ENCODE peak calls at places on chromosomes 1 and 21, in seven cellular contexts. I, B, E, R, L, F and D are unnamed samples.

GRCh38 chr1:194014004-194014403 is 827.6 kb upstream of the B3GALT2 start:
- DNase-seq in B (peak; percentile 8), I (no peak), L (no peak), F (no peak), E (no peak), R (no peak), D (no peak)

GRCh38 chr1:36328713-36329112 is 5.3 kb upstream of the EVA1B start:
- DNase-seq in L (no peak), E (no peak), R (no peak), I (no peak), F (no peak), B (no peak), D (no peak)

GRCh38 chr1:45067806-45068205 is 55.8 kb downstream of the UROD start:
- DNase-seq in F (no peak), B (no peak), R (no peak), I (no peak), L (no peak), E (no peak), D (no peak)

GRCh38 chr1:3772715-3773571 is at the start of gene SMIM1:
- DNase-seq in F (peak; percentile 52), R (no peak), L (no peak), I (no peak), E (no peak), B (no peak), D (no peak)

GRCh38 chr1:220363196-220363831 is 91.1 kb upstream of the RAB3GAP2 start:
- DNase-seq in E (peak; percentile 59), F (no peak), B (no peak), R (no peak), I (no peak), L (no peak), D (no peak)

GRCh38 chr21:44535963-44536362 is 4.0 kb downstream of the KRTAP10-1 start:
- DNase-seq in I (no peak), E (no peak), R (no peak), F (no peak), B (no peak), L (no peak), D (no peak)

GRCh38 chr21:21183092-21183491 is 184.9 kb downstream of the NCAM2 start:
- DNase-seq in E (no peak), B (peak; percentile 17), R (no peak), F (no peak), L (no peak), I (no peak), D (no peak)

GRCh38 chr1:64302971-64303370 is 99.5 kb downstream of the UBE2U start:
- DNase-seq in E (no peak), I (no peak), B (peak; percentile 20), R (no peak), L (no peak), F (no peak), D (no peak)

GRCh38 chr1:43708006-43708412 is 673 bp downstream of the ST3GAL3 start:
- DNase-seq in L (no peak), I (no peak), F (no peak), B (peak; percentile 57), E (no peak), R (peak; percentile 19), D (no peak)

GRCh38 chr1:186498695-186499389 is 37.9 kb upstream of the PDC start:
- DNase-seq in F (no peak), L (no peak), I (no peak), R (no peak), E (no peak), B (peak; percentile 57), D (no peak)

GRCh38 chr21:42561742-42562141 is 48.1 kb downstream of the SLC37A1 start:
- DNase-seq in R (no peak), L (peak; percentile 67), I (no peak), F (peak; percentile 13), E (no peak), B (no peak), D (peak; percentile 62)

GRCh38 chr21:31366825-31367224 is 22.8 kb upstream of the TIAM1 start:
- DNase-seq in I (no peak), R (no peak), L (no peak), F (no peak), B (peak; percentile 86), E (no peak), D (no peak)

GRCh38 chr1:86245566-86246190 is 89.1 kb upstream of the COL24A1 start:
- DNase-seq in F (no peak), R (no peak), L (no peak), B (no peak), E (no peak), I (no peak), D (no peak)

GRCh38 chr1:245965398-245965797 is 541.7 kb downstream of the SMYD3 start:
- DNase-seq in L (no peak), E (no peak), I (no peak), R (no peak), F (no peak), B (no peak), D (no peak)

DNA sequence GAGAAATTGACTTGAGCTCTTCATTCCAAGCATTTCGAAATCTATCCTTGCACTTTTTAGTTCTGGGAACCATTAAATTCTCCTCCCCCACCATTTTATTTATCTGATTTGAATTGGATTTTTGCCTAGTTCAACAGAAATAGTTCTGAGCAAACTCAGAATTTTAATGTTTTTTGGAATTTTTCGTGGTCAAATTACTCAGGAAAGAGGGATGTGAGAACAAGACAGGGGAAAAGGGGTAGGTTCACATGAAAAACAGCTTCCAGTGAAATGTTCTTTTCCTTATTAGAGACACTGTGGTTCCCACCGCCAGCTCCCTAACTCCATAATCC is 5.7 kb upstream of the ZNF697 start:
- DNase-seq in R (no peak), F (no peak), L (no peak), E (no peak), I (no peak), B (peak; percentile 18), D (no peak)
- TF ChIP-seq RFX5 in R (no peak), F (no peak), L (no peak), E (no peak), I (no peak), B (no peak), D (no peak)

DNA sequence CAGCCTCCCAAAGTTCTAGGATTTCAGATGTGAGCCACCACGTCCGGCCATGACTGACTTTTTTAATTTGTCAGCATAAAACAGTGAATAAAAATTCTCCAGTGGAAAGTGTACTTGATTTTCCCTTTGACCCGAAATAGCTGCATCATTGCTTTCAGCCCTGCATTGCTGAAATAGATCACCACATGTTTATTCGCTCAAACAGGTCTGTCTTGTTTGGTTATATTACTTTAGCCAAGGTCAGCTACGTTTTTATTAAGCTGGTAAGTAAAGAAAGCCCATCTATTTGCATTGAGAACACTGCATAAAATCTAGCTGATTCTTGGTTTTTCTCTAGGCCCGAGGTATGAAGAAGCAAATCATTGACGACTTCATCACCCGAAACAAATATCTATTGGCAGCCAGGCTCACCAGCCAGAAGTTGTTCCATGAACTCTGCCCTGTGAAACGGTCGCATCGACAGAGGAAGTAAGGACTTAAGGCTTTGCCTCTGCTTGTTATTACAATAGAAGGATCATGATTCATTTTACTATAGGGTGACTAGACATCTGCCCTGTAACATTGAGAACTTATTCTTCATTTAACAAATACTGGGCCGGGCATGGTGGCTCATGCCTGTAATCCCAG is 25.5 kb downstream of the AGMAT start:
- DNase-seq in B (no peak), R (no peak), E (no peak), F (no peak), I (no peak), L (no peak), D (no peak)
- TF ChIP-seq RFX5 in B (no peak), R (no peak), E (no peak), F (no peak), I (no peak), L (no peak), D (no peak)

GRCh38 chr1:77542784-77543183 is 139.7 kb downstream of the ZZZ3 start:
- DNase-seq in F (no peak), L (no peak), B (peak; percentile 45), E (no peak), I (no peak), R (no peak), D (no peak)

GRCh38 chr1:77545970-77546369 is 136.5 kb downstream of the ZZZ3 start:
- DNase-seq in B (peak; percentile 54), E (no peak), L (no peak), R (no peak), I (no peak), F (no peak), D (no peak)

GRCh38 chr1:77544845-77545244 is 137.6 kb downstream of the ZZZ3 start:
- DNase-seq in I (no peak), F (no peak), B (no peak), L (no peak), R (no peak), E (no peak), D (no peak)

GRCh38 chr1:77541162-77541545 is 141.3 kb downstream of the ZZZ3 start:
- DNase-seq in E (no peak), L (no peak), B (no peak), F (no peak), R (no peak), I (no peak), D (no peak)

GRCh38 chr1:77543822-77544448 is 138.5 kb downstream of the ZZZ3 start:
- DNase-seq in R (no peak), F (no peak), B (peak; percentile 75), L (no peak), E (no peak), I (no peak), D (no peak)
- TF ChIP-seq RFX5 in R (no peak), F (no peak), B (no peak), L (no peak), E (no peak), I (no peak), D (no peak)

GRCh38 chr1:52007228-52008073 is 17.0 kb upstream of the RAB3B start:
- DNase-seq in E (no peak), B (no peak), F (no peak), R (no peak), L (no peak), I (no peak), D (no peak)

GRCh38 chr1:51998007-51998406 is 7.5 kb upstream of the RAB3B start:
- DNase-seq in R (no peak), I (no peak), F (no peak), E (peak; percentile 24), B (no peak), L (no peak), D (no peak)

GRCh38 chr1:52003877-52004276 is 13.4 kb upstream of the RAB3B start:
- DNase-seq in E (no peak), L (no peak), I (no peak), B (no peak), R (no peak), F (no peak), D (no peak)

GRCh38 chr1:51998701-51999100 is 8.2 kb upstream of the RAB3B start:
- DNase-seq in B (no peak), R (no peak), E (no peak), I (no peak), F (no peak), L (no peak), D (no peak)

DNA sequence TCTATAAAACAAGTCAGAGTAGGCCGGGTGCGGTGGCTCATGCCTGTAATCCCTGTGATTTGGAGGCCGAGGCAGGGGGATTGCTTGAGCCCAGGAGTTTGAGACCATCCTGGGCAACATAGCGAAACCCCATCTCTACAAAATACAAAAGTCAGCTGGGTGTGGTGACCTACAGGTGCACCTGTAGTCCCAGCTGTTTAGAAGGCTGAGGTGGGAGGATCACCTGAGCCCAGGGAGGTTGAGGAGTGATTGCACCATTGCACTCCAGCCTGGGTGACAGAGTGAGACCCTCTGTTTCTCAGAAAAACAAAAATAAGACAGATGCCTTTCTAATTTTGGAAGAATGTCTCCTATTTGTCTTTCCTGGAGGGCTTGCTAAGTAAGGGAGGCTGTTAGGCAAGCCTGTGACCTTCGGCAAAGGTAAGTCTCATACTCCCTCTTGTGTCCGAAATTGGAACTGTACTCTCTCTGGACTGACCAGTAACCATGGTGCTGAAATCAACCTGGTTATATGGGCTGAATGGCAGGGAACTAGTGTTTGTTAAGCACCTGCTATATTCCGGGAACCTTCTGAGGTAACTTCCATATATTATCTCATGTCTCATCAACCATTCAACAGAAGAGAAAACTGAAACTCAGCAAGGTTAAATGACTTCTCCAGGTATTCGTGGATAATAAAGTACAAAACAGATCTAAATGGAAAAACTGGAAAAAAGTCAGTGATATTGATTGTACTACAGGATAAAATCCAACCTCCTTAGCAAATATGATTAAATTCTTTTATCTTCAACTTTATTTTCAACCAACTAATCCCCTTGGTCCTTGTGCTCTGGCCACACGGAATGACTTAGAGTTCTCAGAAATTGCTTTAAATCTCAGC is 11.8 kb upstream of the RAB3B start:
- DNase-seq in B (peak; percentile 95), F (peak; percentile 84), E (peak; percentile 79), I (peak; percentile 82), R (no peak), L (peak; percentile 89), D (peak; percentile 65)
- TF ChIP-seq RFX5 in B (no peak), F (no peak), E (no peak), I (no peak), R (no peak), L (no peak), D (no peak)